ENCODE peak calls at places on chromosomes 4 and X, in ten cellular contexts. Y is GM23338, N is psoas muscle, R is IMR-90, U is sigmoid colon, C is HuH-7.5, M is AG09319, K is substantia nigra, H is adipocyte, T is cardiac septum. S is an unnamed sample.

GRCh38 chrX:66015152-66015827 is 24.6 kb downstream of the VSIG4 start:
- DNase-seq in Y (no peak), K (no peak), C (no peak), R (no peak), U (no peak), H (no peak), N (no peak), M (no peak), T (peak; percentile 80), S (peak; percentile 70)

GRCh38 chr4:183192566-183192965 is 93.5 kb downstream of the WWC2 start:
- DNase-seq in K (no peak), T (no peak), H (no peak), R (no peak), M (no peak), N (no peak), U (no peak), C (no peak), Y (no peak), S (no peak)

GRCh38 chr4:7154351-7154981 is 37.9 kb upstream of the SORCS2 start:
- DNase-seq in H (no peak), T (peak; percentile 50), C (no peak), M (no peak), K (no peak), Y (no peak), N (no peak), R (no peak), U (peak; percentile 50), S (no peak)

GRCh38 chrX:129779747-129780146 is at the start of gene SASH3:
- DNase-seq in Y (no peak), C (no peak), N (peak; percentile 40), M (no peak), U (peak; percentile 78), K (no peak), H (no peak), T (peak; percentile 89), R (no peak), S (peak; percentile 84)

GRCh38 chrX:50814701-50815476 is 895 bp upstream of the SHROOM4 start:
- DNase-seq in H (no peak), U (no peak), R (peak; percentile 31), M (no peak), T (no peak), Y (no peak), K (peak; percentile 73), N (peak; percentile 12), C (no peak), S (no peak)

GRCh38 chrX:29299689-29300088 is 712.4 kb downstream of the IL1RAPL1 start:
- DNase-seq in N (no peak), K (no peak), M (no peak), H (no peak), U (no peak), C (no peak), T (no peak), Y (no peak), R (no peak), S (no peak)

GRCh38 chr4:139825523-139826014 is 159.9 kb downstream of the MGST2 start:
- DNase-seq in N (no peak), Y (no peak), U (no peak), T (no peak), R (no peak), M (no peak), C (no peak), K (no peak), H (no peak), S (no peak)

GRCh38 chr4:21827575-21827974 is 121.0 kb downstream of the KCNIP4 start:
- DNase-seq in H (peak; percentile 58), R (peak; percentile 25), M (peak; percentile 45), K (no peak), U (no peak), N (no peak), T (no peak), Y (no peak), C (no peak), S (no peak)

GRCh38 chrX:135327299-135327698 is 18.0 kb downstream of the ETDC start:
- DNase-seq in K (no peak), C (no peak), R (peak; percentile 94), T (no peak), H (peak; percentile 42), M (no peak), U (no peak), Y (no peak), N (no peak), S (no peak)

GRCh38 chrX:131288738-131289511 is at the start of gene IGSF1:
- DNase-seq in N (peak; percentile 26), H (no peak), R (no peak), M (no peak), Y (peak; percentile 80), K (peak; percentile 67), U (peak; percentile 81), T (no peak), C (no peak), S (no peak)

GRCh38 chr4:137768196-137768595 is 235.9 kb upstream of the PCDH18 start:
- DNase-seq in H (peak; percentile 54), N (no peak), K (no peak), M (no peak), U (no peak), C (no peak), R (peak; percentile 25), Y (no peak), T (no peak), S (no peak)

GRCh38 chr4:154640999-154641398 is 28.5 kb upstream of the FGG start:
- DNase-seq in Y (no peak), N (no peak), M (no peak), U (no peak), K (no peak), R (no peak), C (no peak), H (no peak), T (no peak), S (no peak)

GRCh38 chrX:11462136-11462535 is 168.9 kb downstream of the AMELX start:
- DNase-seq in T (no peak), M (no peak), Y (no peak), K (no peak), R (peak; percentile 8), N (no peak), U (no peak), C (no peak), H (peak; percentile 35), S (no peak)

GRCh38 chr4:122930877-122931276 is 8.5 kb upstream of the NUDT6 start:
- DNase-seq in R (peak; percentile 41), K (no peak), H (peak; percentile 77), Y (peak; percentile 39), C (no peak), N (no peak), U (no peak), T (no peak), M (no peak), S (peak; percentile 7)